ENCODE peak calls at places on chromosome X, in four cellular contexts. N, V, P and L are unnamed samples.

GRCh38 chrX:69150294-69150960 is 14.8 kb downstream of the PJA1 start:
- DNase-seq in N (peak; percentile 18), V (no peak), P (peak; percentile 30), L (no peak)

GRCh38 chrX:77820328-77820727 is 34.3 kb upstream of the ATRX start:
- DNase-seq in N (no peak), V (no peak), P (no peak), L (no peak)

GRCh38 chrX:115324194-115324593 is 34.7 kb downstream of the LUZP4 start:
- DNase-seq in N (no peak), V (no peak), P (no peak), L (no peak)

GRCh38 chrX:93169771-93170170 is 503.6 kb downstream of the NAP1L3 start:
- DNase-seq in N (no peak), V (no peak), P (no peak), L (no peak)

GRCh38 chrX:134580947-134581346 is 77.3 kb downstream of the PLAC1 start:
- DNase-seq in N (no peak), V (no peak), P (no peak), L (no peak)

GRCh38 chrX:2707334-2707760 is 16.3 kb downstream of the CD99 start:
- DNase-seq in N (peak; percentile 97), V (peak; percentile 19), P (peak; percentile 84), L (no peak)

GRCh38 chrX:68647156-68647957 is at the start of gene STARD8:
- DNase-seq in N (peak; percentile 72), V (peak; percentile 53), P (peak; percentile 2), L (peak; percentile 19)

GRCh38 chrX:154382483-154383069 is 3.5 kb downstream of the EMD start:
- DNase-seq in N (no peak), V (no peak), P (no peak), L (no peak)

GRCh38 chrX:10512258-10512657 is 108.1 kb downstream of the MID1 start:
- DNase-seq in N (no peak), V (no peak), P (no peak), L (no peak)

GRCh38 chrX:2596050-2596449 is 95.0 kb upstream of the CD99 start:
- DNase-seq in N (no peak), V (no peak), P (no peak), L (no peak)

GRCh38 chrX:49153467-49153866 is 9.1 kb upstream of the MAGIX start:
- DNase-seq in N (no peak), V (no peak), P (no peak), L (no peak)

GRCh38 chrX:39144965-39145364 is 343.7 kb downstream of the MID1IP1 start:
- DNase-seq in N (no peak), V (no peak), P (no peak), L (no peak)

GRCh38 chrX:49171752-49172279 is at the start of gene PLP2:
- DNase-seq in N (peak; percentile 66), V (peak; percentile 64), P (no peak), L (no peak)

GRCh38 chrX:125710403-125711062 is 390.9 kb downstream of the TEX13C start:
- DNase-seq in N (no peak), V (no peak), P (no peak), L (no peak)

GRCh38 chrX:14829643-14830042 is 43.2 kb downstream of the FANCB start:
- DNase-seq in N (no peak), V (no peak), P (no peak), L (no peak)

GRCh38 chrX:15215366-15215765 is 54.5 kb downstream of the ASB9 start:
- DNase-seq in N (no peak), V (no peak), P (no peak), L (no peak)

GRCh38 chrX:68917799-68918198 is 89.0 kb downstream of the EFNB1 start:
- DNase-seq in N (no peak), V (no peak), P (no peak), L (no peak)

GRCh38 chrX:2521927-2522386 is 21.2 kb upstream of the DHRSX start:
- DNase-seq in N (no peak), V (no peak), P (no peak), L (no peak)

GRCh38 chrX:93538575-93538974 is 134.8 kb downstream of the NAP1L3 start:
- DNase-seq in N (no peak), V (peak; percentile 0), P (no peak), L (no peak)

GRCh38 chrX:145549476-145549875 is 268.2 kb upstream of the SLITRK2 start:
- DNase-seq in N (no peak), V (no peak), P (no peak), L (no peak)

GRCh38 chrX:145552643-145553042 is 265.0 kb upstream of the SLITRK2 start:
- DNase-seq in N (no peak), V (no peak), P (no peak), L (no peak)
- TF ChIP-seq CTCF in N (no peak), V (no peak), P (no peak), L (no peak)

GRCh38 chrX:16786791-16787735 is 797 bp downstream of the TXLNG start:
- DNase-seq in N (no peak), V (peak; percentile 64), P (no peak), L (peak; percentile 46)

GRCh38 chrX:16788477-16788876 is 2.2 kb downstream of the TXLNG start:
- DNase-seq in N (no peak), V (no peak), P (no peak), L (no peak)

GRCh38 chrX:16786139-16786790 is at the start of gene TXLNG:
- DNase-seq in N (peak; percentile 99), V (peak; percentile 99), P (peak; percentile 95), L (peak; percentile 96)

GRCh38 chrX:16783452-16783851 is 2.8 kb upstream of the TXLNG start:
- DNase-seq in N (no peak), V (no peak), P (no peak), L (no peak)

DNA sequence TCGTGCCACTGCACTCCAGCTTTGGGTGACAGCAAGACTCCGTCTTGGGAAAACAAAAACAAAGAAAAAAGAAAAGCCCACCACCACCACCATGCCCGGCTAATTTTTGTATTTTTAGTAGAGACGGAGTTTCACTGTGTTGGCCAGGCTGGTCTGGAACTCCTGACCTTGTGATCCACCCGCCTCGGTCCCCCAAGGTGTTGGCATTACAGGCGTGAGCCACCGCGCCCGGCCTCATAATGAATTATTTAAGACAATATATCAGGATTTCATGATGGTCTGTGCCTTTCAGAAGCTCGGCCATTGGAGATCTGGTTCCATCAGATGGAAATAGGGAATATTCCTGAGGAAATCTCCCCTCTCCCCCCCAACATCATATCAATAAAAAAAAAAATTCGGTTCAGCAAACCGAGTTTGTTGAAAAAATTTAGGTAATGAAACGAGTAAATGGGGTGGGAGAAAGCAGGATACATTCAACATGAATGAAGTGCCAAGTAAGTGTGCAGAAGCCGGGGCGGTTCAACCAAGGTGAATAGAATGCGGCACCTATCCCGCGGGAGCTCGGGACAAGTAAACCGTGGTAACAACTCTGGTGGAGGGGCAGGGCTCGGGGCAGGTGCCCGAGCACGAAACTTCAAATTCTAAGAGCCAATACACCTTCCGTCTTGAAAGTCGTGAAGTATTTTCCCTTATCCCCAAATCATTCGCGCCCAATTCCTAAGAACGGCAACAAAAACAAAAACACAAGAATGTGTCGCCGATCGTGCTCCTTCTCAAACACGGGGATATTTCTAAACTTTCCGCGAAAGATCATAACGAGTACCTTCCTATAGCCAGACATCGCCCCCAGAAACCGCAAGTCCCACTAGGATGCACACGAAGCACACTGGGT is 773 bp upstream of the TXLNG start:
- DNase-seq in N (no peak), V (no peak), P (no peak), L (no peak)
- TF ChIP-seq RNF2 in N (no peak), V (no peak), P (no peak), L (no peak)

DNA sequence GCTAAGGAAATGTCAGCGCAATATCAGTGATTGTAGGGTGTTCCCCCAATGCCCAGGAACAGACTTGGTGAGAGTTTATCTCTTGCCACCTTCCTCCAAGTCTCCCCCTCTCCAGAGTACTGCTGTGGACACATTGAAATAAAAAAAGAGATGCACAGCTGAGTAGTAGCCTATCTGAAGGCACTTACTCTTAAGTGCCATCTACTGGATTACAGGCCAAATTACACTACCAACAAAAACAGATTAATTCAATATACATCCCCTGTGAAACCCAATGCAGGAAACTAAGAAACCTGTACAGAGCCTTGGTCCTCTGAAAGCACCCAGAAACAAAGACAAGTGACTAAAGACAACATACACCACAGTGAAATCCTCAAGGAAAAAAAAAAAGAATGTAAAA is 460.3 kb downstream of the ZIC3 start:
- DNase-seq in N (peak; percentile 1), V (peak; percentile 3), P (no peak), L (no peak)
- TF ChIP-seq CTCF in N (peak; percentile 10), V (no peak), P (no peak), L (peak; percentile 44)

GRCh38 chrX:31392541-31392940 is 320.7 kb upstream of the FTHL17 start:
- DNase-seq in N (no peak), V (no peak), P (no peak), L (no peak)

GRCh38 chrX:31397119-31397518 is 325.3 kb upstream of the FTHL17 start:
- DNase-seq in N (no peak), V (no peak), P (no peak), L (no peak)
- TF ChIP-seq RNF2 in N (no peak), V (no peak), P (no peak), L (no peak)

DNA sequence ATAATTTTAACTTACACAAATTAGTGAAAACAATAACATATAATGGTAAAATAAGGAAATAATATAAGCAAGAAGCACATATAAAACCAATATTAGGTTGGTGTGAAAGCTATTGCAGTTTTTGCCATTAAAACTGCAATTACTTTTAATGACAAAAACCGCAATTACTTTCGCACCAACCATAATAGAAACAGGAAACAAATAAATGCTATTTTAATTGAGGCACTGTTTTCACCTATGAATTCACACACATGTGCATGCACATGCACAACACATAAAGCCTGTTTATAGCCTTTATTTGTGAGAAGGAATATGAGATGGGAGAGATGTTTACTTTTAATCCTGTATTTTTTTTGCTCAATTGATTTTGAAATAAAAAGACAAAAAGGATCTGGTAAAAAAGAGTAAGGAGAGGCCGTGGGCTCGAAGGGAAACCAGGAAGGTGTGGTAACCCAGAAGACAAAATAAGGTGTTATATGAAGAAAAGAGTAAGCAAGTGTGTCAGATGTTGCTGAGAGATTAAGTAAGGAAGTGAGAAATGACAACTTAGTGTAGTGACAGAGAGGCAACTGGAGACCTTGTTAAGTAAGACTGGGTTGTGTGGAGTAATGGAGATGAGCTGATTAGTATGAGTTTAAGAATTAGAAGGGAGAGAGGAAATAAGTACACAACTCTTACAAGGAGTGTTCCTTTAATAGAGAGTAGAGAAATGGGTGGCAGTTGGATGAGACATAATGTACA is 69.0 kb downstream of the KLHL13 start:
- DNase-seq in N (no peak), V (no peak), P (no peak), L (no peak)
- TF ChIP-seq CTCF in N (no peak), V (no peak), P (no peak), L (no peak)

GRCh38 chrX:86171366-86171765 is 23.1 kb downstream of the DACH2 start:
- DNase-seq in N (peak; percentile 47), V (peak; percentile 11), P (peak; percentile 35), L (peak; percentile 44)
- TF ChIP-seq RNF2 in N (no peak), V (no peak), P (no peak), L (no peak)